ENCODE peak calls at places on chromosomes 12 and 14, in ten cellular contexts. F is dorsolateral prefrontal cortex; W is HCT116; C is adrenal gland; B is fibroblast of pulmonary artery; G is mucosa of descending colon; U is heart right ventricle; Q is colonic mucosa; P is CD8-positive, alpha-beta T cell; M is foreskin fibroblast. E is an unnamed sample.

GRCh38 chr12:28023156-28023887 is 50.8 kb upstream of the PTHLH start:
- DNase-seq in Q (no peak), M (peak; percentile 87), C (no peak), B (peak; percentile 93), W (peak; percentile 53), G (no peak), P (no peak), F (no peak), U (no peak), E (no peak)

GRCh38 chr12:127272864-127273263 is 994.1 kb upstream of the TMEM132C start:
- DNase-seq in W (no peak), M (peak; percentile 99), G (no peak), U (no peak), B (peak; percentile 78), Q (no peak), F (no peak), P (no peak), C (no peak), E (no peak)

GRCh38 chr12:127650626-127651025 is 616.3 kb upstream of the TMEM132C start:
- DNase-seq in C (no peak), F (no peak), W (no peak), G (no peak), P (no peak), U (no peak), Q (no peak), M (no peak), B (no peak), E (no peak)

GRCh38 chr12:124740691-124741137 is 123.0 kb downstream of the SCARB1 start:
- DNase-seq in C (peak; percentile 51), M (peak; percentile 34), P (no peak), U (no peak), G (no peak), B (peak; percentile 60), Q (no peak), W (peak; percentile 78), F (no peak), E (peak; percentile 78)

GRCh38 chr12:91902860-91903683 is 242.6 kb downstream of the BTG1 start:
- DNase-seq in Q (no peak), U (no peak), F (no peak), P (no peak), G (no peak), C (no peak), W (no peak), B (no peak), M (peak; percentile 28), E (no peak)

GRCh38 chr14:76793956-76794355 is 18.7 kb downstream of the ANGEL1 start:
- DNase-seq in W (no peak), F (no peak), G (no peak), B (no peak), U (no peak), Q (no peak), M (no peak), C (no peak), P (no peak), E (no peak)

GRCh38 chr12:102612008-102612407 is 131.6 kb upstream of the IGF1 start:
- DNase-seq in Q (no peak), B (no peak), W (no peak), U (no peak), P (no peak), G (no peak), C (no peak), M (no peak), F (no peak), E (no peak)

GRCh38 chr12:54980341-54980740 is 4.2 kb downstream of the TESPA1 start:
- DNase-seq in B (no peak), F (no peak), P (no peak), G (no peak), U (no peak), Q (no peak), M (no peak), W (no peak), C (no peak), E (no peak)

GRCh38 chr12:6769003-6769389 is 2.8 kb downstream of the PTMS start:
- DNase-seq in U (peak; percentile 54), G (peak; percentile 69), B (peak; percentile 39), M (no peak), Q (peak; percentile 70), P (no peak), W (no peak), C (peak; percentile 40), F (no peak), E (no peak)

GRCh38 chr14:59771577-59771976 is 99.0 kb downstream of the RTN1 start:
- DNase-seq in M (peak; percentile 3), P (no peak), F (no peak), W (no peak), B (peak; percentile 85), G (no peak), C (no peak), U (no peak), Q (no peak), E (no peak)

GRCh38 chr12:108806350-108806749 is 51.0 kb downstream of the SSH1 start:
- DNase-seq in M (no peak), B (no peak), C (no peak), Q (no peak), P (no peak), W (no peak), G (no peak), F (no peak), U (no peak), E (no peak)

GRCh38 chr14:36660736-36661505 is 739 bp upstream of the PAX9 start:
- DNase-seq in U (no peak), F (no peak), P (no peak), C (no peak), Q (no peak), G (no peak), M (no peak), B (no peak), W (no peak), E (no peak)

GRCh38 chr14:65101631-65102440 is 481 bp downstream of the MAX start:
- DNase-seq in G (peak; percentile 47), B (no peak), F (no peak), Q (peak; percentile 47), C (peak; percentile 55), P (peak; percentile 26), U (peak; percentile 14), M (no peak), W (no peak), E (peak; percentile 30)

GRCh38 chr12:114774181-114774580 is 90.2 kb upstream of the TBX3 start:
- DNase-seq in B (peak; percentile 94), P (no peak), M (no peak), U (no peak), F (no peak), G (no peak), C (peak; percentile 86), Q (no peak), W (peak; percentile 8), E (no peak)

GRCh38 chr12:116372815-116373214 is 95.3 kb upstream of the MED13L start:
- DNase-seq in F (no peak), Q (no peak), P (no peak), G (no peak), C (no peak), B (peak; percentile 45), W (no peak), U (no peak), M (no peak), E (no peak)

GRCh38 chr12:123078114-123078465 is 72.8 kb downstream of the PITPNM2 start:
- DNase-seq in Q (no peak), P (no peak), M (no peak), B (no peak), U (no peak), C (no peak), F (no peak), W (no peak), G (no peak), E (no peak)

DNA sequence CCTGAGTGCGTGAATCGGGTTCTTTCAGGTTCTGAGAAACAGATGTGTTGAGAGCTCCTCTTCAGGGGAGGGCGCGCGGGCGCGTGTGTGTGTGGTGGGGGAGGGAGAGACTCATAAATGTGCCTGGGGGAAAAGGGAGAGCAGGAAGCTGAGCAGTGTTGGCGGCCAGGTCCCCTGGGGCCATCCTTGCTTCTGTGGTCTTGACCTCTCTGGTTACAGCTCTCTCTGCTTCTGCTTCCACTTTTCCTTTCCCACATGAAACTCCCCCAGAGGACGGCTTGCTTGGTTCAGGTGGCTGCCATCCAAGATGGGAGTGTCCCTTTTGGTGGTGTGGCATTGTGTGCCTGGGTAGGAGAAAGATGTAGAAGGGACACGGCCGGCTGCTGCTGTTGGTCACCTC is 4.2 kb downstream of the ATG101 start:
- DNase-seq in Q (no peak), C (no peak), F (no peak), W (no peak), B (peak; percentile 49), G (no peak), M (peak; percentile 54), P (no peak), U (peak; percentile 74), E (peak; percentile 78)
- H3K4me3 ChIP-seq in Q (no peak overlapping the region), C (no peak overlapping the region), F (no peak overlapping the region), W (no peak overlapping the region), B (no peak overlapping the region), G (no peak overlapping the region), M (no peak overlapping the region), P (no peak overlapping the region), U (no peak overlapping the region), E (no peak overlapping the region)

DNA sequence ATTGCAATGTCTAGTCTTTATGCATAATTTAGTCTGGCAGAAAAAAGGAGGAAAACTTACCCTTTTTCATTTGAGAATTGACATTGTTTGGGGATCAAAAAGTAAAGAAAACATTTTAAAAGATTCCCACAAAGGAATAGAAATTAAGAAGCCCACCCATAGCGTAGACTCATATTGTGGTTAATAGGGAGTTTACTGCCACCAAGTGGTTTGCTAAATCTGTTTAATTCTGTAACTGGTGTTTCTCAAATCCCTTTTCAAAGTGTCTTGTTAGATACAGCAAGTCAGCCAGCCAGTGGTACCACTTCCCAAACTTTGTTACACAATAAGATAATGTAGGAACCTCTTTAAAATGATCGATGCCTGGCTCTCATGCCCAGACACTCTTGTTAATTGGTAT is 180.3 kb downstream of the IPO8 start:
- DNase-seq in B (peak; percentile 60), P (no peak), M (peak; percentile 2), G (no peak), U (no peak), W (peak; percentile 2), F (no peak), Q (no peak), C (no peak), E (no peak)
- TF ChIP-seq CTCF in B (peak; percentile 33), P (no peak), M (peak; percentile 11), G (no peak), U (peak; percentile 48), W (no peak), F (peak; percentile 37), Q (no peak), C (peak; percentile 17), E (no peak)

GRCh38 chr14:75542585-75543091 is 20.4 kb downstream of the BATF start:
- DNase-seq in W (no peak), F (no peak), M (peak; percentile 43), P (peak; percentile 34), Q (peak; percentile 45), U (peak; percentile 52), C (peak; percentile 50), B (peak; percentile 85), G (peak; percentile 55), E (peak; percentile 67)
- H3K4me3 ChIP-seq in W (no peak overlapping the region), F (no peak overlapping the region), M (no peak overlapping the region), P (peak overlapping the region; percentile 1), Q (no peak overlapping the region), U (no peak overlapping the region), C (no peak overlapping the region), B (no peak overlapping the region), G (no peak overlapping the region), E (peak overlapping the region; percentile 11)

DNA sequence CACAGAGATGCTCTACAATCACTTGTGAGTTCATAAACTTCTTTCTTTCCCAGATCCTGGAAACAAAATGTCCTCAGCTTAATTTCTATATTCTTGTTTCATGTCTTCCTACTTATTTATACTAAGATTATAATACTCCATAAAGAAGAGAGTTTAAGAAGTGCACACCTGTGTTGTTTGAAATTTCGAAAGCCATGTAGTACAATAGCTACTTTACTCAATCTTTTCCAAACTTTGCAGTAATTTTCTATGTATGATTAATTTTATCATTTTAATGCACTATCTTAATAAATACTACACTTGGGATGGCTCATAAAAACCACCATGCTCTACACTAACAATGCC is 300 bp upstream of the TTC5 start:
- DNase-seq in Q (no peak), G (no peak), B (no peak), M (no peak), C (no peak), P (no peak), W (no peak), U (no peak), F (no peak), E (no peak)
- TF ChIP-seq CTCF in Q (no peak), G (no peak), B (no peak), M (no peak), C (no peak), P (peak; percentile 39), W (no peak), U (no peak), F (no peak), E (no peak)

E was measured in stomach.